ENCODE peak calls at places on chromosome 16, in nine cellular contexts. T is activated CD8-positive, alpha-beta T cell treated with anti-CD3 and anti-CD28 coated beads, Interleukin-2, amount 10 ng/mL, durations not matched to agents 7 days and 5 days; F is right cardiac atrium; J is CD8-positive, alpha-beta T cell; O is esophagus mucosa; C is GM23338; S is aorta; G is left cardiac atrium; M is naive thymus-derived CD8-positive, alpha-beta T cell. V is an unnamed sample.

GRCh38 chr16:75946058-75946457 is 219.8 kb upstream of the CPHXL start:
- ATAC-seq in F (no peak), C (no peak), G (no peak), O (no peak), S (no peak), J (no peak), M (no peak), T (no peak), V (no peak)

GRCh38 chr16:86378128-86378527 is 132.2 kb upstream of the FOXF1 start:
- ATAC-seq in G (no peak), F (no peak), S (no peak), O (no peak), T (no peak), C (no peak), J (no peak), M (no peak), V (no peak)

GRCh38 chr16:70695351-70696070 is 9.7 kb upstream of the MTSS2 start:
- ATAC-seq in S (no peak), C (peak; percentile 14), M (peak; percentile 50), O (no peak), T (peak; percentile 56), F (peak; percentile 19), G (peak; percentile 34), J (peak; percentile 10), V (no peak)

GRCh38 chr16:56262148-56262878 is 71.0 kb downstream of the GNAO1 start:
- ATAC-seq in M (peak; percentile 62), O (peak; percentile 79), J (peak; percentile 93), C (no peak), T (peak; percentile 81), S (no peak), F (no peak), G (no peak), V (peak; percentile 82)

GRCh38 chr16:61194573-61194972 is 841.7 kb downstream of the CDH8 start:
- ATAC-seq in C (no peak), F (no peak), O (no peak), T (no peak), S (no peak), J (no peak), M (no peak), G (no peak), V (no peak)

GRCh38 chr16:58451263-58451662 is 48.7 kb upstream of the NDRG4 start:
- ATAC-seq in C (no peak), T (no peak), O (peak; percentile 44), F (no peak), G (peak; percentile 5), M (no peak), J (no peak), S (no peak), V (no peak)

GRCh38 chr16:47705268-47705667 is 244.1 kb downstream of the PHKB start:
- ATAC-seq in F (no peak), S (no peak), O (no peak), J (no peak), M (no peak), T (no peak), C (peak; percentile 40), G (no peak), V (no peak)

GRCh38 chr16:17261197-17261858 is 209.4 kb downstream of the XYLT1 start:
- ATAC-seq in O (no peak), F (no peak), S (no peak), C (no peak), J (no peak), G (no peak), T (peak; percentile 86), M (peak; percentile 46), V (peak; percentile 59)

GRCh38 chr16:81175325-81175891 is 63.1 kb upstream of the BCO1 start:
- ATAC-seq in G (peak; percentile 52), J (no peak), F (no peak), O (no peak), S (no peak), C (no peak), T (no peak), M (no peak), V (no peak)

GRCh38 chr16:4158143-4159093 is 42.2 kb upstream of the ADCY9 start:
- ATAC-seq in G (no peak), J (no peak), F (no peak), M (no peak), O (no peak), C (no peak), S (no peak), T (no peak), V (no peak)

GRCh38 chr16:13864689-13865088 is 55.3 kb upstream of the ERCC4 start:
- ATAC-seq in G (no peak), S (no peak), C (no peak), O (no peak), F (no peak), T (no peak), J (no peak), M (no peak), V (no peak)

V was measured in activated T-helper 17 cell treated with anti-CD3 and anti-CD28 coated beads, Interleukin-2, amount 50 U/mL, for 72 hours.